ENCODE peak calls at places on chromosomes 4 and X, in four cellular contexts. O, K, D and U are unnamed samples.

GRCh38 chr4:145315828-145316227 is 135.4 kb upstream of the OTUD4 start:
- DNase-seq in O (peak), K (no peak), D (no peak), U (no peak)

GRCh38 chr4:184386271-184386781 is 88.0 kb downstream of the IRF2 start:
- DNase-seq in O (no peak), K (no peak), D (no peak), U (no peak)

GRCh38 chr4:5812506-5813229 is 80.2 kb downstream of the CRMP1 start:
- DNase-seq in O (peak), K (no peak), D (peak), U (peak)

GRCh38 chr4:6017030-6017429 is 1.2 kb downstream of the C4orf50 start:
- DNase-seq in O (no peak), K (no peak), D (no peak), U (no peak)

GRCh38 chrX:41332408-41332987 is 1.5 kb upstream of the DDX3X start:
- DNase-seq in O (no peak), K (peak), D (no peak), U (no peak)

GRCh38 chr4:15738877-15739276 is 36.0 kb downstream of the BST1 start:
- DNase-seq in O (no peak), K (no peak), D (no peak), U (no peak)

GRCh38 chr4:148704291-148704690 is 262.1 kb upstream of the NR3C2 start:
- DNase-seq in O (no peak), K (no peak), D (no peak), U (no peak)

GRCh38 chrX:13472975-13473665 is 96.3 kb upstream of the EGFL6 start:
- DNase-seq in O (peak), K (no peak), D (no peak), U (peak)

GRCh38 chr4:16206848-16207247 is 19.4 kb downstream of the TAPT1 start:
- DNase-seq in O (no peak), K (no peak), D (no peak), U (no peak)

GRCh38 chrX:53256446-53257041 is 24.8 kb downstream of the IQSEC2 start:
- DNase-seq in O (no peak), K (no peak), D (no peak), U (no peak)

GRCh38 chr4:35986537-35986936 is 257.8 kb downstream of the ARAP2 start:
- DNase-seq in O (no peak), K (no peak), D (no peak), U (no peak)

GRCh38 chr4:67475155-67475554 is 70.1 kb downstream of the CENPC start:
- DNase-seq in O (no peak), K (peak), D (no peak), U (no peak)

GRCh38 chr4:139835006-139835405 is 169.4 kb downstream of the MGST2 start:
- DNase-seq in O (no peak), K (no peak), D (no peak), U (no peak)

GRCh38 chr4:122635205-122635604 is 14.3 kb upstream of the IL21 start:
- DNase-seq in O (no peak), K (no peak), D (no peak), U (no peak)

GRCh38 chrX:120790118-120790517 is 85.5 kb downstream of the CT47B1 start:
- DNase-seq in O (peak), K (peak), D (peak), U (peak)

GRCh38 chr4:119570401-119570800 is 58.2 kb downstream of the PDE5A start:
- DNase-seq in O (no peak), K (peak), D (no peak), U (no peak)

GRCh38 chrX:30888526-30889146 is 418 bp downstream of the TAB3 start:
- DNase-seq in O (peak), K (no peak), D (no peak), U (no peak)

DNA sequence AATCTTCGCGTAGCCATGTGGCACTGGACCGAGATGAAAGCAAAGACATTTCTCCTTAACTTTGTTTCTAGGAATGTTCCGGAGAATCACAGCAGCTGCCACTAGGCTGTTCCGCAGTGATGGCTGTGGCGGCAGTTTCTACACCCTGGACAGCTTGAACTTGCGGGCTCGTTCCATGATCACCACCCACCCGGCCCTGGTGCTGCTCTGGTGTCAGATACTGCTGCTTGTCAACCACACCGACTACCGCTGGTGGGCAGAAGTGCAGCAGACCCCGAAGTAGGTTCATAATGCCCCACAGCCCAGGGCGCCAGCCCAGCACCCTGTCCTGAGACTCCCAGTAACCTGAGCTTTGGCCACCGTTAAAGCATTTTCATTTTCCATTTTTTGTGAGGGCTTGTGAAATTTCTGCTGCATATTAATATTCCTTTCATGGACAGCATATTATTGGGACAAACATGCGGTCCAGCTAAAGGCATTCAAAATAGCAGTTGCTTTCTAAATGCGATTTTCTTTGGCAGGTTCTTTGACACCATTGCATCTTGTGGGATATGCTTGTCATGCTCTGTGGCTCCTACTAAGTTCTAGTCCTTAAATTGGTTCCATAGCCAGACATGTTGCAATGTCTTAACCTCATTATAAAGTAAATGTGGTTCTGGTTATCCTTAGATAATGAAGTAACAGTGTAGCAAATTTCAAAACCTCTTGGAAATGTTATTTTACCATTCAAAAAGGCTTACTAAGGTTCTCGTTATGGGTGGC is 49.1 kb upstream of the MSANTD1 start:
- DNase-seq in O (peak), K (no peak), D (no peak), U (no peak)
- H3K4me3 ChIP-seq in O (no peak), K (no peak), D (no peak), U (no peak)

GRCh38 chr4:152700151-152700550 is 20.4 kb upstream of the TMEM154 start:
- DNase-seq in O (no peak), K (no peak), D (peak), U (no peak)
- H3K4me3 ChIP-seq in O (no peak), K (no peak), D (no peak), U (no peak)

DNA sequence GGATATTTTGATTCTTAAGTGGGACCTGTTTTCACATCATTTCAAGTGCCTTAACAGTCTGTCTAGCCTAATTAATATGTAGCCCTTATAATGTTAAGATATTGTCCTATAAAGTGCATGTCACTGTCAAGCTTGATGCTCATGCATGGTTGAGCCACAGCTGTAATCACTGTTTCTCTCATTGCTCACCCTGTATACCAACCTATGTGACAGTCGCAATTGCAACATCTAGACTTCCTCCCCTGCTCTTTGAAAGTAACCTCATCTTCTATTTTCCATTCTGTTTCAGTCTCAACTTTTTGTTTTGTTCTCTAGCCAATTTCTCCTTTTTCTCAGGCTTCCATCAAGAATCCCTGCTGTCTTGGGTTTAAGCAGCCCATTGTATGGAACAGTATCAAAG is 24.4 kb upstream of the MSL3 start:
- DNase-seq in O (no peak), K (no peak), D (no peak), U (no peak)
- H3K4me3 ChIP-seq in O (no peak), K (no peak), D (no peak), U (no peak)

DNA sequence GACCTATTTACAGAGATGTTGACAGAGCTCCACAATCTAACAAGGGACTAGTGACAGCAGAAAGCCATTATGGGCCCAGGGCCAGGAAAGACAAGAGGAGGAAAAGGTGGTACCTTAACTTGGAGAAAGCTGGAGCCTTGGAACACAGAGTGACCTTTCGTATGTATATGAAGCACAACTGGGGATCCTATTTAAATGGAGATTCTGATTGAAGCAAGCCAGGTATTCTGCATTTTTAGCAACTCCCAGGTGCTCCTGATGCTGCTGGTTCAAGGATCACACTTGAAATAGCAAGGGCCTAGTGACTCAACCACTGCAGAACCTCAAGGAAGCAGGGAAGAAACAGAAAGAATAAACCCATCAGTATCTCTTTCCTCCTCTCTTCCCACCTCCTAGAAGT is 99.4 kb downstream of the TMEM47 start:
- DNase-seq in O (no peak), K (no peak), D (no peak), U (no peak)
- H3K4me3 ChIP-seq in O (no peak), K (no peak), D (no peak), U (no peak)